ENCODE peak calls at places on chromosomes 1 and 21, in eight cellular contexts. N is CD8-positive, alpha-beta memory T cell; O is CD8-positive, alpha-beta T cell; Q is OCI-LY7; W is aorta; K is HCT116; S is uterus; D is left lung. P is an unnamed sample. For H3K4me1, the result is how much of the 10 kb centered on the place peaks cover.

GRCh38 chr1:100354971-100355394 is 2.7 kb downstream of the CDC14A start:
- DNase-seq in N (peak), O (no peak), Q (peak), W (no peak), K (peak), S (no peak), D (peak), P (no peak)

GRCh38 chr1:247378334-247379073 is 37.5 kb upstream of the NLRP3 start:
- DNase-seq in N (no peak), O (no peak), Q (no peak), W (no peak), K (no peak), S (no peak), D (no peak), P (no peak)

GRCh38 chr21:34722684-34723300 is 54.0 kb downstream of the CLIC6 start:
- DNase-seq in N (peak), O (peak), Q (peak), W (no peak), K (no peak), S (no peak), D (no peak), P (peak)

GRCh38 chr1:209877109-209877764 is 49.5 kb downstream of the UTP25 start:
- DNase-seq in N (no peak), O (no peak), Q (no peak), W (no peak), K (no peak), S (no peak), D (no peak), P (no peak)

GRCh38 chr1:12636098-12636950 is 7.6 kb upstream of the AADACL4 start:
- DNase-seq in N (no peak), O (no peak), Q (no peak), W (peak), K (no peak), S (peak), D (no peak), P (no peak)

GRCh38 chr1:86194491-86195034 is 38.0 kb upstream of the COL24A1 start:
- DNase-seq in N (no peak), O (no peak), Q (no peak), W (no peak), K (no peak), S (no peak), D (no peak), P (no peak)

GRCh38 chr1:119885903-119886783 is 10.2 kb downstream of the ADAM30 start:
- DNase-seq in N (peak), O (peak), Q (peak), W (peak), K (peak), S (peak), D (peak), P (peak)

GRCh38 chr1:234611153-234611798 is 1.3 kb upstream of the IRF2BP2 start:
- DNase-seq in N (peak), O (no peak), Q (peak), W (no peak), K (peak), S (no peak), D (no peak), P (peak)

GRCh38 chr1:53944469-53945182 is 873 bp downstream of the IFT25 start:
- DNase-seq in N (no peak), O (no peak), Q (no peak), W (no peak), K (no peak), S (no peak), D (no peak), P (no peak)

GRCh38 chr1:28193701-28194161 is 17.2 kb upstream of the PTAFR start:
- DNase-seq in N (no peak), O (no peak), Q (no peak), W (no peak), K (no peak), S (no peak), D (no peak), P (no peak)

GRCh38 chr1:231807498-231807897 is 180.9 kb downstream of the DISC1 start:
- DNase-seq in N (no peak), O (no peak), Q (no peak), W (no peak), K (no peak), S (no peak), D (no peak), P (no peak)

GRCh38 chr1:243550276-243550675 is 294.4 kb downstream of the SDCCAG8 start:
- DNase-seq in N (no peak), O (no peak), Q (no peak), W (no peak), K (no peak), S (no peak), D (no peak), P (no peak)

GRCh38 chr1:39901486-39902120 is at the start of gene MYCL:
- DNase-seq in N (peak), O (peak), Q (peak), W (peak), K (peak), S (peak), D (peak), P (peak)

GRCh38 chr1:159315381-159315780 is 13.2 kb downstream of the FCER1A start:
- DNase-seq in N (no peak), O (no peak), Q (no peak), W (no peak), K (no peak), S (no peak), D (no peak), P (no peak)

GRCh38 chr1:185152187-185152767 is 4.5 kb downstream of the TRMT1L start:
- DNase-seq in N (no peak), O (no peak), Q (no peak), W (no peak), K (no peak), S (no peak), D (no peak), P (no peak)

GRCh38 chr1:25688390-25689119 is 72.0 kb downstream of the MAN1C1 start:
- DNase-seq in N (no peak), O (no peak), Q (no peak), W (peak), K (no peak), S (no peak), D (no peak), P (no peak)

GRCh38 chr1:154546264-154547043 is 12.0 kb downstream of the UBE2Q1 start:
- DNase-seq in N (peak), O (peak), Q (peak), W (peak), K (peak), S (peak), D (peak), P (peak)

GRCh38 chr1:59480188-59480888 is 183.4 kb downstream of the FGGY start:
- DNase-seq in N (no peak), O (no peak), Q (no peak), W (no peak), K (no peak), S (no peak), D (no peak), P (no peak)

GRCh38 chr1:47709302-47710074 is 271.6 kb downstream of the FOXD2 start:
- DNase-seq in N (peak), O (no peak), Q (no peak), W (no peak), K (no peak), S (no peak), D (no peak), P (no peak)

GRCh38 chr1:83999316-83999819 is 436 bp upstream of the TTLL7 start:
- DNase-seq in N (no peak), O (no peak), Q (peak), W (peak), K (peak), S (peak), D (peak), P (no peak)

GRCh38 chr1:180277476-180278192 is 47.6 kb downstream of the LHX4 start:
- DNase-seq in N (no peak), O (no peak), Q (no peak), W (no peak), K (no peak), S (no peak), D (no peak), P (no peak)

GRCh38 chr1:29343908-29344307 is 107.6 kb downstream of the PTPRU start:
- DNase-seq in N (no peak), O (no peak), Q (no peak), W (no peak), K (no peak), S (no peak), D (no peak), P (no peak)

GRCh38 chr1:108810176-108810575 is 46.7 kb downstream of the AKNAD1 start:
- DNase-seq in N (no peak), O (no peak), Q (no peak), W (no peak), K (no peak), S (no peak), D (no peak), P (no peak)

GRCh38 chr1:100249155-100249536 is 488 bp downstream of the DBT start:
- DNase-seq in N (no peak), O (no peak), Q (peak), W (no peak), K (no peak), S (no peak), D (no peak), P (no peak)

GRCh38 chr1:160416369-160416768 is 16.0 kb downstream of the VANGL2 start:
- DNase-seq in N (no peak), O (no peak), Q (no peak), W (no peak), K (peak), S (no peak), D (no peak), P (no peak)
- H3K27ac ChIP-seq in N (no peak), O (no peak), Q (no peak), W (no peak), K (no peak), S (no peak), D (no peak), P (no peak)

GRCh38 chr1:82161651-82162238 is 361.0 kb downstream of the ADGRL2 start:
- DNase-seq in N (no peak), O (no peak), Q (no peak), W (no peak), K (no peak), S (no peak), D (no peak), P (peak)
- H3K4me3 ChIP-seq in N (peak), O (no peak), Q (no peak), W (peak), K (no peak), S (peak), D (peak), P (peak)

DNA sequence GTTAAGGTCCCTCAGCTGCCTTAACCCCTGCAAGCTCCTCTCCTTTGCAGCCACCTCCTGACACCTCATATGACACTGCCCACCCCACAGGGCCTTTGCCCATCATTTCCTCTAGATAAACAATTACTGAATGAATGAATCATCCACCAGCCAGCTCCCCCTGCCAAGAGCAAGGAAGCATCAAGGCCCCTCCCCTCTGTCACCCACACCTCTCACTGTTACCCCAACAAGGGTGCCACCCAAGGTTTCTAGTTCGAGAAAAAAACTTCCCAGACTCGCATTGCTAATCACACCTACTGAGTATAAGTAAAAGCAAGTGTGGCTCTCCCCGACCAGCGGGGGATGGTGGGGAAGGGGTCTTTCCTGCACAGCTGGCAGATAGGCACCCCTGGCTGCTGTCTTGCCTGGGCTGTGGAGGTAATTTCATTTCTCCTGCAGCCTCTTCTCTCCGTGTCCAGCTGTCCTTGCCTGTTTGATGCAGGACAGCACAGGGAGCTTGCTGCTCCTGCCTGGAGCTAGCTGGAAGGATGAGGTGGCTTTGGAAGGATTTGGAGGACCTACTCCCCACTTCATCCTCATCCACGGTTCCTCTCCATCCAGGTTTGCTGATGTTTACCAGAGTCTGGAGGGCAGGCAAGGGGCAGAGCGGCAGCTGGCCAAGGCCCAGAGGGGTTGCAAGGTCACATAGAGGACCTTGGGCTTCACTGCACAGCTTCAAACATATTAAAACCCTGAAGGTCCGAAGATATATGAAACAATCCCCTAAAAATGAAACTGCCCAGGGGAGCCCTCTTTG is 33.1 kb upstream of the LBR start:
- DNase-seq in N (peak), O (peak), Q (no peak), W (peak), K (no peak), S (no peak), D (no peak), P (no peak)
- H3K4me1 ChIP-seq in N (under half), O (under half), Q (under half), W (under half), K (under half), S (under half), D (under half), P (under half)

GRCh38 chr1:167685844-167686243 is 35.9 kb upstream of the MPZL1 start:
- DNase-seq in N (no peak), O (no peak), Q (no peak), W (no peak), K (no peak), S (no peak), D (no peak), P (no peak)
- H3K27ac ChIP-seq in N (no peak), O (no peak), Q (no peak), W (no peak), K (no peak), S (peak), D (no peak), P (no peak)

DNA sequence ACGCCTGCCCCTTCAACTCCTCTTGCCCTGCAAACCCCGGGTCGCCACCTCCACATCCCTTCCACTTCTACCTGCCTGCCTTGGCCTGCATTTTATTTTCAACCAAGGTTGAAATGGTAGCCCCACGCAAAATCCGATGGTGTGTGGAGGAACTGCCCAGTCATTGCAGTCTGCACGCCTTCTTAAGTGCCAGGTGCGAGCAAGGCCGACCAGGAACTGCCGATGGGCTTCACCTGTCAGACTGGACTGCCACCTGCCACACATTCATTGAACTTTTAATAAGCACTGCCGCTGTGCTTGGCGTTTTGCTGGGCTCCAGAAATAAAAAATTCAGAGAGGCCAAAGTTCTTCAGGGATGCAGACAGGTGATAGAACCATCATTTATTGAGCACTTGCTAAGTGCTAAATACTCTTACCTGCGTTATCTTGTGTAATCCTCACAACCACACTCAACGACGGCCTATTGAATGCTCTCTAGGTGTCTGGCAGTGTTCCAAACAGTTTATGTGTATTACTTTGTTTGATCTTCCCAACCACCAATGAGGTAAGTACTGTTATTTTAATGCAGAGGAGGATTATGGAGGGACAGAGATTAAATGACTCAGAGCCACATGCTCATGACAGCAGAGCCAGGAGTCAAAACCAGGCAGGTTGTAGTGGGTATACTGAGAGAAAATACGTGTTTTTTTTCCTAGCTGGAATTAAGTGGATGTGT is 36.2 kb downstream of the CACHD1 start:
- DNase-seq in N (peak), O (no peak), Q (no peak), W (peak), K (no peak), S (peak), D (peak), P (peak)
- H3K4me3 ChIP-seq in N (peak), O (peak), Q (no peak), W (peak), K (peak), S (peak), D (peak), P (peak)